ENCODE peak calls at places on chromosomes 13 and 19, in four cellular contexts. X is body of pancreas, E is colonic mucosa, F is psoas muscle. Z is an unnamed sample. For H3K4me1, the result is how much of the 10 kb centered on the place peaks cover.

GRCh38 chr19:8373867-8374813 is 10.2 kb downstream of the ANGPTL4 start:
- DNase-seq in X (peak), E (no peak), F (peak), Z (peak)

GRCh38 chr13:76516013-76516412 is 370.2 kb downstream of the KCTD12 start:
- DNase-seq in X (peak), E (no peak), F (no peak), Z (no peak)

GRCh38 chr13:91722267-91722884 is 324.0 kb downstream of the GPC5 start:
- DNase-seq in X (no peak), E (no peak), F (no peak), Z (no peak)

GRCh38 chr13:73657821-73658540 is 476.2 kb downstream of the KLF12 start:
- DNase-seq in X (peak), E (peak), F (peak), Z (no peak)

GRCh38 chr19:5131031-5131865 is 162.3 kb downstream of the KDM4B start:
- DNase-seq in X (no peak), E (no peak), F (no peak), Z (peak)

GRCh38 chr13:112679381-112679780 is 10.5 kb upstream of the ATP11A start:
- DNase-seq in X (no peak), E (no peak), F (no peak), Z (no peak)

GRCh38 chr13:45433381-45433790 is 15.2 kb upstream of the SLC25A30 start:
- DNase-seq in X (no peak), E (no peak), F (no peak), Z (no peak)

GRCh38 chr13:102598061-102598460 is 1.3 kb downstream of the TPP2 start:
- DNase-seq in X (no peak), E (no peak), F (no peak), Z (no peak)

GRCh38 chr19:48396871-48397176 is 3.4 kb downstream of the GRIN2D start:
- DNase-seq in X (no peak), E (no peak), F (no peak), Z (no peak)
- H3K4me3 ChIP-seq in X (no peak), E (no peak), F (no peak), Z (no peak)

DNA sequence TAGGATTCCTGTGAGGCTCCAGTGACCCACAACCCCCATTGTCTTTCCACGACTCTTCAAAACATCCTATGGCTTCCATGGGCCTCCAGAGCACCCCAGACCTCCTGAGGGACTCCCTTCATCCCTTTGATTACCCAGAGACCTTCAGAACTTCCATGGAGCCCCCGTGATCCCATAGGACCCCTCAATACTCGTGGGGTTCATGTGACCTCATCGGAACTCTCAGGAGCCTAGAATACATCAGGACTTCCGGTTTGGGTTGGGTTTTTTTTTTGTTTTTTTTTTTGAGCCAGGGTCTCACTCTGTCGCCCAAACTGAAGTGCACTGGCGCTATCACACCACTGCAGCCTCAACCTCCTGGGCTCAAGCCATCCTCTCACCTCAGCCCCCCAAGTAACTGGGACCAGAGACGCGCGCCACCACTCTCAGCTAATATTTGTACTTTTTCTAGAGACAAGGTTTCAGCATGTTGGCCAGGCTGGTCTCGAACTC is 778 bp downstream of the ALDH16A1 start:
- DNase-seq in X (no peak), E (no peak), F (no peak), Z (no peak)
- H3K4me1 ChIP-seq in X (under half), E (under half), F (under half), Z (under half)

GRCh38 chr13:84571264-84571663 is 689.0 kb upstream of the SLITRK1 start:
- DNase-seq in X (no peak), E (no peak), F (no peak), Z (no peak)
- TF ChIP-seq CTCF in X (no peak), E (no peak), F (no peak), Z (no peak)

GRCh38 chr19:13011653-13012389 is 16.5 kb downstream of the NFIX start:
- DNase-seq in X (no peak), E (no peak), F (peak), Z (no peak)

GRCh38 chr19:13012690-13013608 is 17.7 kb downstream of the NFIX start:
- DNase-seq in X (no peak), E (peak), F (peak), Z (peak)

GRCh38 chr19:13010992-13011652 is 15.8 kb downstream of the NFIX start:
- DNase-seq in X (no peak), E (no peak), F (no peak), Z (no peak)

GRCh38 chr19:13013649-13014048 is 18.4 kb downstream of the NFIX start:
- DNase-seq in X (no peak), E (no peak), F (no peak), Z (no peak)

GRCh38 chr19:13012390-13012689 is 17.1 kb downstream of the NFIX start:
- DNase-seq in X (no peak), E (no peak), F (no peak), Z (no peak)
- H3K4me3 ChIP-seq in X (no peak), E (no peak), F (peak), Z (no peak)

DNA sequence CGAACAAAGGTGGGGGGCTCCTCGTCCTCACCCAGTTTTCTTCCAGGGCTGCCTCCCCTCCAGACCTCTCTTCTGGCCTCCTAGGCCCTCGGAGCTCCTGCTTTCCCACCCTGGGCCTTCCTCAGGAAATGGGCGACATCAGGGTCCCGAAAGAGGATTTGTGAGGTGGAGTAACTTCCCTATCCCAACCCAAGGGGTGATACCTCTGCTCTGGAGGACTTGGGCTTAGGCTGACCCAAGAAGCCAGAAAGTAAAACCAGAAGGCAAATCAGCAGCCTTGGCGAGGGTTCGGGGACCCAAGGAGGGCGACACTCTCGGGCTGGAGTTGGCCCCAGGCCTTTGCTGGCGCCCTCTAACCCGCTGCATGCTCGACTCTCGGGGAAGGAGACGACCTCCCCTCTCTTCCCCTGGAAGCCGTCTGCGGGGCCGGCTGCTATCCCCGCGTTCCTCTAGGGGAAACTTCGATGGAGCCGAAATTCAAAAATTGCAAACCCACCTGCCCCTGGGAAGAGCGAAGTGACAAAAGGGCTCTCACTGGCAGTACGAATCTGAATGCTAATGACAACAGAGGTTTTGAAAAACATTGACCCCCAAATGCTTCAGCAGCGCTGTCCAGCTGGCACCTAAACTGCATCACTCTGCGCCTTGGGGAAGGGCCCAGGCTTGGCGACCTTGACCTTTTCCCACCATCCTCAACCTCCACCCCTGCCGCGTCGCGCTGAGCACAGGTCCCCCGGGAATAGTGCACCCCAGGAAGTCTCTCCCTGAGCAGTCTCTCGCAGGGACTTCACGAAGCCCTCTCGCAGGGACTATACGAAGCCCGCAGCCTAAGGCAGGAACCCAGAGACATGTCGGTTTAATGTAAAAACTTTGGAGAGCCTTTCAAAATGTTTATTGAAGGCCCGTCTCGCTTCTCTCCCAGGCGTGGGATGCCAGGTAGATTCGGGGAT is 2.4 kb downstream of the PDX1 start:
- DNase-seq in X (no peak), E (no peak), F (no peak), Z (no peak)
- H3K4me1 ChIP-seq in X (under half), E (under half), F (under half), Z (under half)

GRCh38 chr13:64441740-64442139 is 2788.4 kb downstream of the PCDH9 start:
- DNase-seq in X (no peak), E (no peak), F (no peak), Z (no peak)

DNA sequence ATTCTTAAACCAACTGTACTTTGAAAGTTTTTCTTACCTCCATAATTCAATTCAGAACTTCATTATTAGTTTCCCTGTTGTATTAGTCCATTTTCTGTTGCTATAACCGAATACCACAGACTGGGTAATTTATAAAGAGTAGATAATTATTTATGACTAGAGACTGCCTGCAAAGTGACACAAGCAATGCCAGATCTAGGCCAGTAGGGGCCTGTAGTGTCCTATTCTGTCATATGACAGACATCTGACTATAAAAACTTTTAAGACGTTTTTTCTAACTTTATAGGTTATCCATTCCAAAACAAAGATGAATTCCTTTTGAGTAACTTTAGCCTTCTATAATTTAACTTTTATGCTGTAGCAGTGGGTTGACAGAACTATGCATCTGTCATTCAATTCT is 2783.8 kb downstream of the PCDH9 start:
- DNase-seq in X (no peak), E (no peak), F (no peak), Z (no peak)
- TF ChIP-seq CTCF in X (no peak), E (no peak), F (no peak), Z (no peak)

DNA sequence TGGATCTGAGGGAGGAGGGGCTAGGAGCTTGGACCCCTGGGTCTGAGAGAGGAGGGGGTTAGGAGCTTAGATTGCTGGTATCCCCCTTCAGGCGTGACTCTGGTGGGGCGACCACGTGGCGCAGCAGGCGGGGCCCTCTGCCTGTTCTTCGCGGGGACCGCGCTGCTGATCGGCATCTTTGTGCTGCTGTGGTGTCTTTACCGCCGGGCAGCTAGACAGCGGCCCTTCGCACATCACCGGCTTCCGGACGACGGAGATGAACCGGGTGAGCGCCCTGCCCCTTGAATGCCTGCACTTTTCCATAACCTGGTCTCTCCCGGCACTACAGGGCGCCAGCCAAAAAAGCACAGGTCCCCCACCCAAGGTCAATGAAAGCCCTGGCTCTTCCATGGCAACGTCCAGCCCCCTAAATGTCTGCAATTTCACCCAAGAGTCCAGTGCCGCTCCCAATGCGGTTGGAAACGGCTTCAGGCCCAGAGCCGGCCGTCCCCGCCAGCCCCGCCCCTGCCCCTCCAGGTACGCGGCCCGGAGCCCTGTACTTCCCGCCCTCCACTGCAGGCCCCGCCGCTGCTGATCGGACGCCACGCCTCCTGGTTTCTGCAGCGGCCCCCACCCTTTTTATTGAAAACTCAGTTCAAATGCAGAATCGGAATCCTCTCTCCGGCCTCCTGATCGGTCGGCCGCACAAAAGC is 2.8 kb downstream of the GFY start:
- DNase-seq in X (no peak), E (no peak), F (no peak), Z (no peak)
- H3K4me3 ChIP-seq in X (no peak), E (no peak), F (peak), Z (no peak)

GRCh38 chr19:19416280-19416679 is 10.8 kb downstream of the GATAD2A start:
- DNase-seq in X (no peak), E (no peak), F (no peak), Z (no peak)
- H3K4me1 ChIP-seq in X (under half), E (under half), F (under half), Z (under half)

DNA sequence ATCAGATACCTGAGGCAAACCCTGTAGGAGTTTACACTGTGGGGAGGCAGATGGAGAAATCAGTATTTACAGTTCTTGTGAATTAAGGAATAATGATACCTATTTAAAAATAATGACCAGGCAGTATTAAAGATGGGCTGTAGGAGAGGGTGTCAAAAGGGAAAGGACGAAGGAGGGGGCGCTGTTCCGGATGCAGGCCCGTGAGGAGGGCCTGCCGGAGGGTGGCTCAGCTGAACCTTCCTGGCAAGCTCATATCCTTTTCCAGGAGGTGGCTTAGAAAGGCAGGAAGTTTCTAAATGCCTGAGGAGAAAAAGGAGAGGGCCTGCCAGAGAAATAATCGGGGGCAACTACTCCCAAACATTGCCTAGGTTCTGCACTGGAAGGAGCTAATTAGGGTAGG is 46.6 kb downstream of the MBNL2 start:
- DNase-seq in X (no peak), E (no peak), F (no peak), Z (no peak)
- TF ChIP-seq CTCF in X (no peak), E (no peak), F (no peak), Z (no peak)

DNA sequence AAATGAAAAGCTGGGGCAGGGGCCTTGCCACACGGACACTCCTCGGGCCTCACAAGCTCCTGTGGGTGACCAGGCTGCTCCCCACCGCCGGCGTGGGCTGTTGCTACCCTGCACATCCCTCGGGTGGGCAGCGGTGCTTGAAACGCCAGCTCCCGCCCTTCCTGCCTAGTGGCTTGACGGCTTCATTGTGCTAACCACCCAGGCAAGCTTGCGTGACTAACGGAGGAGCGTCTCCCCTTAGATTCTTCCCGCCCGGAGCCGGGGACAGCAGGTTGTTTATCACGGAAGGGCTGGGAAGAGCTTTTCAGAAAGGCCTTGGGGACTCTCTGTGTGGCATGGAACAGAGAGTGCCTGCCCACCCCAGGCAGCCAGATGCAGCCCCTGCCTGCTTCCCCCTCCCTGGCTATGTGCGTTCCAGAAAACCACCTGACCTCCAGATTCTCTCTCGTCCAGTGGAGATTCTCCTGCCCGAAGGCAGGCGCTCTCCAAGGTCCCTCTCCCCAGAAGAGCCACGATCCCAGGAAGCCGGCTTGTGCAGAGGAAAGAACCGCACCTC is 153.4 kb downstream of the KATNAL1 start:
- DNase-seq in X (no peak), E (no peak), F (no peak), Z (no peak)
- H3K4me3 ChIP-seq in X (no peak), E (no peak), F (no peak), Z (no peak)

Z was measured in transverse colon.